ENCODE peak calls at places on chromosomes 1 and 21, in six cellular contexts. P, C, I, S, A and E are unnamed samples.

GRCh38 chr1:170071378-170071777 is 3.1 kb downstream of the KIFAP3 start:
- DNase-seq in P (no peak), C (no peak), I (no peak), S (no peak), A (no peak), E (no peak)

GRCh38 chr1:242784807-242785206 is 260.3 kb upstream of the PLD5 start:
- DNase-seq in P (no peak), C (peak; percentile 69), I (peak; percentile 63), S (no peak), A (no peak), E (no peak)

GRCh38 chr1:244221961-244222360 is 170.9 kb downstream of the ZBTB18 start:
- DNase-seq in P (no peak), C (peak; percentile 38), I (peak; percentile 27), S (no peak), A (no peak), E (no peak)

GRCh38 chr1:226827968-226828513 is 42.4 kb upstream of the PSEN2 start:
- DNase-seq in P (peak; percentile 97), C (peak; percentile 88), I (peak; percentile 78), S (peak; percentile 99), A (peak; percentile 96), E (peak; percentile 94)

GRCh38 chr1:2541619-2542246 is 11.7 kb upstream of the HES5 start:
- DNase-seq in P (peak; percentile 84), C (no peak), I (no peak), S (no peak), A (peak; percentile 93), E (peak; percentile 76)

GRCh38 chr1:48829446-48829845 is 52.8 kb upstream of the BEND5 start:
- DNase-seq in P (no peak), C (no peak), I (no peak), S (no peak), A (no peak), E (no peak)

GRCh38 chr1:117061986-117062415 is 1.9 kb downstream of the TTF2 start:
- DNase-seq in P (no peak), C (peak; percentile 89), I (peak; percentile 91), S (peak; percentile 28), A (no peak), E (no peak)

GRCh38 chr1:78005347-78005722 is 596 bp downstream of the DNAJB4 start:
- DNase-seq in P (no peak), C (no peak), I (no peak), S (no peak), A (no peak), E (no peak)

GRCh38 chr1:198155253-198155652 is 1.5 kb upstream of the NEK7 start:
- DNase-seq in P (no peak), C (peak; percentile 90), I (peak; percentile 87), S (peak; percentile 84), A (no peak), E (no peak)

GRCh38 chr1:180925471-180926051 is 12.9 kb downstream of the KIAA1614 start:
- DNase-seq in P (no peak), C (no peak), I (no peak), S (no peak), A (no peak), E (no peak)

GRCh38 chr1:58762806-58763205 is 21.0 kb downstream of the JUN start:
- DNase-seq in P (no peak), C (peak; percentile 91), I (peak; percentile 88), S (peak; percentile 28), A (no peak), E (no peak)

GRCh38 chr1:191662746-191663145 is 495.5 kb upstream of the RGS18 start:
- DNase-seq in P (no peak), C (no peak), I (no peak), S (no peak), A (no peak), E (no peak)

GRCh38 chr1:90340604-90341003 is 345.7 kb downstream of the ZNF326 start:
- DNase-seq in P (no peak), C (no peak), I (no peak), S (no peak), A (no peak), E (no peak)

GRCh38 chr1:57307382-57307781 is 116.5 kb downstream of the DAB1 start:
- DNase-seq in P (no peak), C (no peak), I (no peak), S (no peak), A (peak; percentile 26), E (peak; percentile 15)

GRCh38 chr1:150151291-150152181 is 1.8 kb downstream of the PLEKHO1 start:
- DNase-seq in P (peak; percentile 69), C (no peak), I (no peak), S (no peak), A (peak; percentile 63), E (no peak)

GRCh38 chr1:162062542-162063015 is 6.9 kb upstream of the NOS1AP start:
- DNase-seq in P (no peak), C (peak; percentile 90), I (peak; percentile 88), S (no peak), A (no peak), E (peak; percentile 41)

GRCh38 chr21:16193758-16194606 is 464.2 kb downstream of the USP25 start:
- DNase-seq in P (peak; percentile 75), C (peak; percentile 93), I (peak; percentile 91), S (peak; percentile 35), A (peak; percentile 12), E (peak; percentile 58)

GRCh38 chr1:23795676-23796465 is 4.7 kb downstream of the GALE start:
- DNase-seq in P (peak; percentile 32), C (no peak), I (no peak), S (no peak), A (no peak), E (no peak)

GRCh38 chr1:35136780-35137179 is 56.2 kb downstream of the SFPQ start:
- DNase-seq in P (no peak), C (no peak), I (no peak), S (no peak), A (no peak), E (no peak)

GRCh38 chr1:224377676-224378006 is 21.0 kb downstream of the CNIH4 start:
- DNase-seq in P (no peak), C (peak; percentile 71), I (peak; percentile 60), S (peak; percentile 82), A (no peak), E (no peak)

GRCh38 chr1:6267686-6268281 is 6.9 kb upstream of the GPR153 start:
- DNase-seq in P (no peak), C (peak; percentile 61), I (peak; percentile 47), S (peak; percentile 91), A (no peak), E (no peak)

GRCh38 chr1:89001510-89001909 is 9.1 kb upstream of the KYAT3 start:
- DNase-seq in P (no peak), C (peak; percentile 37), I (no peak), S (peak; percentile 69), A (no peak), E (no peak)

GRCh38 chr1:7430047-7430608 is 341.0 kb upstream of the VAMP3 start:
- DNase-seq in P (no peak), C (no peak), I (no peak), S (no peak), A (no peak), E (no peak)

GRCh38 chr1:162632743-162633326 is 571 bp downstream of the DDR2 start:
- DNase-seq in P (peak; percentile 45), C (peak; percentile 46), I (no peak), S (no peak), A (no peak), E (no peak)

GRCh38 chr21:35036521-35037383 is 12.3 kb downstream of the RUNX1 start:
- DNase-seq in P (no peak), C (no peak), I (no peak), S (no peak), A (no peak), E (no peak)

GRCh38 chr21:35041122-35041521 is 8.0 kb downstream of the RUNX1 start:
- DNase-seq in P (no peak), C (no peak), I (no peak), S (no peak), A (no peak), E (no peak)

GRCh38 chr21:35038772-35039145 is 10.3 kb downstream of the RUNX1 start:
- DNase-seq in P (no peak), C (no peak), I (no peak), S (no peak), A (no peak), E (no peak)

GRCh38 chr21:35037384-35038105 is 11.6 kb downstream of the RUNX1 start:
- DNase-seq in P (no peak), C (no peak), I (no peak), S (no peak), A (no peak), E (no peak)

DNA sequence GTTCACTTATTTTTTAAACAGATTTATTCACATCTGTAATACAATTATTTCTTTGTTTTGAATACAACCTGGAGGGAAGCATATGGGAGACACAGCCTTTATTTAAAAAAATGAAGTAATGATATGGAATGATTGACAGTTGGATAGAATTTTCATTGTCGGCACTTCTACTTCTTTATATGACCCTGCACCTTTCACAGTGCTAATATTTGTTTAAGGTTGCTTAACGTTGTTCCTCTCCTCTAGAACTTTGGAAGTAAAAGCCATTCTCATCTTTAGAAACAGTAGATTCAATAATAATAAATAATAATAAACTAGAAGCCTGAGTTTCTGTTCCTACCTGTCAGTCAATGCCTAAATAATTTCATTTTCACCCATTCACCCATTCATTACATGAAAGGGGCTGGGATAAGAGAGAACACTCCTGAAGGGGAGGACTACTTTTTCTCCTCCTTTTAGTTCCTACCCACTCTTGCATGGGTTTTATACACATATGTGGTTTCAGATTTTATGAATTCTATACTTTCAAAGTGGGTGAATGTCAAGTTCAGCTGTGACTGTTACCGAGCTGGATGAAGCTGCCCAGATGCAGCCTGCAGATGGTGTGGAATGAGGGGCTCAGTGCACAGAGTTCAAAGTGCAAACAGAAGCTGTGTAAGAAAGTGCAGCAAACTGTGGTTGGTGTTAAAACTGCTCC is 9.4 kb downstream of the RUNX1 start:
- DNase-seq in P (no peak), C (no peak), I (no peak), S (peak; percentile 36), A (no peak), E (no peak)
- H3K4me1 ChIP-seq in P (no peaks in the 10 kb centered on the region), C (no peaks in the 10 kb centered on the region), I (peaks cover 7% of the 10 kb centered on the region), S (peaks cover 7% of the 10 kb centered on the region), A (peaks cover 19% of the 10 kb centered on the region), E (no peaks in the 10 kb centered on the region)

GRCh38 chr1:39129514-39129913 is 75.0 kb upstream of the MACF1 start:
- DNase-seq in P (no peak), C (peak; percentile 50), I (no peak), S (peak; percentile 25), A (no peak), E (no peak)
- TF ChIP-seq CTCF in P (no peak), C (peak; percentile 32), I (peak; percentile 24), S (peak; percentile 48), A (no peak), E (peak; percentile 40)

DNA sequence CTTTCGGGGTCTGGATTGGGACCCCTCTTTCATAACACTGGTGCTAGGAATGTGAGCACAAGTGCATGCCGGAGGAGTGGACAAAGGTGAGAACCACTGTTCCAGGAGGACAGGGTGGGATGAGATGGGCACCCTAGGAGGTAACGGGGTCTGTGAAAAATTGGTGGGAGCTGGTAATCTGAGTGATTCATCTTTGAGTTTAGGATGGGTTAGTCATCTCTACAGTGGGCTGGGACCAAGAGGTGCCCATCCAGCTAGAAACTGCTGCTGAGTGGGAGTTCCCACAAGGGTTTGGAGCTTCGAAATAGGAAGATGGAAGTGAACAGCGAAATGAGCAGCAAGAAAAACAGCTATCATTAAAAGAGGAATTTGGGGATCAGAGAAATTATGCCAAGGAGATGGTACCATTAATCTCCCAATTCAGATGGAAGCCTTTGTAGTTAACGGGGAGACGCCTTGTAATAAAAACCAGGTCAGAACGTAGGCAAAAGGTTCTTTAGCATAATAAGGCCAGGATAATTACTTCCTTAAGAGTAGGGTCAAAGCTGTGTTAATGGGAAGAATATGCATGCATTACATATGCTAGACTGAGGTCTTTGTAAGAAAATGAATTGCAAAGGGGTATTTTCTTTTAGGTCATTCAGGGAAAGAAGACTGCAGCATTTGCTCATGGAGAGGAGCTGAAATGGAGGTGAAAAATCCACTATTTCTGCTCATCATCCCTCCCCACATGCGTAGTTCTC is 55.5 kb downstream of the OLFML3 start:
- DNase-seq in P (no peak), C (no peak), I (no peak), S (peak; percentile 62), A (no peak), E (no peak)
- H3K4me1 ChIP-seq in P (no peaks in the 10 kb centered on the region), C (no peaks in the 10 kb centered on the region), I (peaks cover 12% of the 10 kb centered on the region), S (peaks cover 41% of the 10 kb centered on the region), A (no peaks in the 10 kb centered on the region), E (no peaks in the 10 kb centered on the region)

GRCh38 chr1:81114191-81114590 is 686.5 kb upstream of the ADGRL2 start:
- DNase-seq in P (no peak), C (no peak), I (no peak), S (no peak), A (no peak), E (no peak)
- TF ChIP-seq CTCF in P (no peak), C (no peak), I (no peak), S (peak; percentile 53), A (no peak), E (no peak)